ENCODE peak calls at places on chromosomes 13 and 19, in eight cellular contexts. C is tibial artery, M is astrocyte, G is left ventricle myocardium inferior, N is cardiac muscle cell, F is dorsolateral prefrontal cortex, J is psoas muscle, P is upper lobe of left lung. Z is an unnamed sample.

GRCh38 chr13:26487781-26488180 is 69.7 kb upstream of the WASF3 start:
- DNase-seq in C (no peak), M (no peak), G (no peak), N (no peak), F (no peak), J (no peak), P (peak; percentile 37), Z (no peak)

GRCh38 chr13:40145139-40145538 is 489.7 kb downstream of the COG6 start:
- DNase-seq in C (no peak), M (no peak), G (no peak), N (no peak), F (no peak), J (no peak), P (no peak), Z (no peak)

GRCh38 chr19:51514866-51515481 is 13.4 kb upstream of the SIGLEC12 start:
- DNase-seq in C (no peak), M (peak; percentile 6), G (no peak), N (peak; percentile 51), F (no peak), J (no peak), P (no peak), Z (no peak)

GRCh38 chr13:48873598-48873997 is 102.1 kb upstream of the FNDC3A start:
- DNase-seq in C (no peak), M (peak; percentile 14), G (no peak), N (peak; percentile 23), F (no peak), J (no peak), P (no peak), Z (no peak)

GRCh38 chr13:113657851-113658741 is at the start of gene ATP4B:
- DNase-seq in C (no peak), M (no peak), G (peak; percentile 13), N (no peak), F (peak; percentile 17), J (peak; percentile 30), P (peak; percentile 67), Z (no peak)

GRCh38 chr13:35157143-35157755 is 215.2 kb downstream of the NBEA start:
- DNase-seq in C (no peak), M (peak; percentile 22), G (no peak), N (peak; percentile 49), F (no peak), J (no peak), P (no peak), Z (no peak)

GRCh38 chr19:294819-295686 is 3.9 kb upstream of the PLPP2 start:
- DNase-seq in C (no peak), M (no peak), G (no peak), N (peak; percentile 55), F (no peak), J (peak; percentile 52), P (peak; percentile 89), Z (no peak)

GRCh38 chr13:71798723-71799122 is 68.3 kb downstream of the DACH1 start:
- DNase-seq in C (no peak), M (no peak), G (no peak), N (no peak), F (no peak), J (no peak), P (no peak), Z (no peak)

GRCh38 chr19:8304841-8305621 is 3.1 kb downstream of the CD320 start:
- DNase-seq in C (no peak), M (no peak), G (no peak), N (no peak), F (no peak), J (peak; percentile 60), P (peak; percentile 81), Z (no peak)

GRCh38 chr19:41311072-41311471 is 1.1 kb downstream of the CCDC97 start:
- DNase-seq in C (no peak), M (no peak), G (no peak), N (no peak), F (no peak), J (no peak), P (no peak), Z (no peak)

GRCh38 chr19:8631425-8631819 is 989 bp downstream of the NFILZ start:
- DNase-seq in C (no peak), M (peak; percentile 81), G (no peak), N (no peak), F (peak; percentile 50), J (peak; percentile 54), P (no peak), Z (no peak)

GRCh38 chr13:56837161-56837560 is 303.6 kb upstream of the PRR20A start:
- DNase-seq in C (no peak), M (no peak), G (no peak), N (no peak), F (no peak), J (no peak), P (no peak), Z (no peak)

GRCh38 chr13:101579291-101579802 is 126.9 kb downstream of the ITGBL1 start:
- DNase-seq in C (no peak), M (peak; percentile 54), G (no peak), N (peak; percentile 18), F (no peak), J (no peak), P (no peak), Z (no peak)
- TF ChIP-seq CTCF in C (no peak), M (no peak), G (no peak), N (no peak), F (no peak), J (no peak), P (no peak), Z (no peak)

GRCh38 chr13:110850840-110851239 is 64.0 kb downstream of the ANKRD10 start:
- DNase-seq in C (no peak), M (no peak), G (no peak), N (no peak), F (no peak), J (no peak), P (no peak), Z (no peak)

GRCh38 chr13:110855363-110855762 is 59.5 kb downstream of the ANKRD10 start:
- DNase-seq in C (no peak), M (no peak), G (no peak), N (no peak), F (no peak), J (no peak), P (no peak), Z (no peak)

GRCh38 chr13:110854866-110855265 is 60.0 kb downstream of the ANKRD10 start:
- DNase-seq in C (no peak), M (no peak), G (no peak), N (no peak), F (no peak), J (no peak), P (no peak), Z (no peak)

GRCh38 chr13:110850006-110850405 is 64.9 kb downstream of the ANKRD10 start:
- DNase-seq in C (no peak), M (no peak), G (no peak), N (no peak), F (no peak), J (no peak), P (no peak), Z (no peak)

GRCh38 chr13:110853235-110853721 is 61.6 kb downstream of the ANKRD10 start:
- DNase-seq in C (no peak), M (no peak), G (no peak), N (no peak), F (no peak), J (no peak), P (peak; percentile 60), Z (no peak)
- H3K4me3 ChIP-seq in C (no peak overlapping the region), M (no peak overlapping the region), G (no peak overlapping the region), N (no peak overlapping the region), F (no peak overlapping the region), J (peak overlapping the region; percentile 6), P (no peak overlapping the region), Z (no peak overlapping the region)

GRCh38 chr19:33201886-33202545 is 7.9 kb downstream of the LRP3 start:
- DNase-seq in C (no peak), M (no peak), G (no peak), N (no peak), F (no peak), J (no peak), P (peak; percentile 42), Z (no peak)
- TF ChIP-seq CTCF in C (no peak), M (no peak), G (no peak), N (no peak), F (no peak), J (no peak), P (no peak), Z (no peak)

DNA sequence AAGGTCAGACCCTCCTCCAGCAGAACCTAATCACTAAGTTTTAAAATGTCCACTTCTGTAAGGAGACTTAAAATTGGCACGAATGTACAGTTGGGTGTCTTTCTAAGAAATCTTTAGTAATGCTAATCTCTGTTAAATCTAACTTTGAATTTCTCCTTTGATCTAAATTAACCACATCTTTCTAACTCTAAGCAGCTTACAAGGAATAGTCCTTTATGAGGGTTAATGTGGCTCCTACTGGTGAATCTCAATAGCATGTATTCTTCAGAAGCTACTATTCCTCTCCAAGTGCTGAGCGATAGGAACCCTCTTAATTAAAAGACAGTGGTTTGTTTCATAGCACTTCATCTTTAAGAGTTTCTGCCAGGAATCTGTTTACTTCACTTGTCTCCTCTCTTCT is 57.9 kb downstream of the ATP7B start:
- DNase-seq in C (no peak), M (no peak), G (no peak), N (no peak), F (no peak), J (no peak), P (no peak), Z (no peak)
- H3K4me3 ChIP-seq in C (no peak overlapping the region), M (no peak overlapping the region), G (no peak overlapping the region), N (no peak overlapping the region), F (no peak overlapping the region), J (no peak overlapping the region), P (no peak overlapping the region), Z (no peak overlapping the region)

GRCh38 chr19:18278521-18279265 is 2.7 kb downstream of the JUND start:
- DNase-seq in C (no peak), M (no peak), G (no peak), N (no peak), F (no peak), J (no peak), P (no peak), Z (no peak)
- TF ChIP-seq CTCF in C (no peak), M (no peak), G (no peak), N (peak; percentile 38), F (no peak), J (no peak), P (no peak), Z (peak; percentile 42)

GRCh38 chr19:35755160-35755549 is 1.7 kb downstream of the HSPB6 start:
- DNase-seq in C (no peak), M (no peak), G (no peak), N (no peak), F (no peak), J (no peak), P (no peak), Z (no peak)
- H3K4me3 ChIP-seq in C (peak overlapping the region; percentile 75), M (peak overlapping the region; percentile 5), G (peak overlapping the region; percentile 100), N (no peak overlapping the region), F (no peak overlapping the region), J (peak overlapping the region; percentile 83), P (peak overlapping the region; percentile 99), Z (peak overlapping the region; percentile 52)

Z was measured in BJ.